ENCODE peak calls at places on chromosomes 1 and 21, in seven cellular contexts. J, F, O, D, U, M and Q are unnamed samples.

GRCh38 chr1:94817697-94818096 is 2.5 kb upstream of the SLC44A3 start:
- DNase-seq in D (no peak), O (no peak), J (no peak), M (no peak), U (no peak), F (no peak), Q (no peak)

GRCh38 chr1:205376739-205377138 is 20.0 kb upstream of the KLHDC8A start:
- DNase-seq in M (no peak), O (no peak), D (no peak), J (peak), F (no peak), U (no peak), Q (no peak)

GRCh38 chr1:20380175-20380574 is 89.5 kb downstream of the VWA5B1 start:
- DNase-seq in U (no peak), F (no peak), O (no peak), J (no peak), M (no peak), D (no peak), Q (no peak)

GRCh38 chr1:62208970-62209369 is 14.3 kb downstream of the L1TD1 start:
- DNase-seq in D (no peak), F (no peak), M (no peak), U (no peak), O (no peak), J (no peak), Q (no peak)

GRCh38 chr1:199272107-199272506 is 633.3 kb downstream of the PTPRC start:
- DNase-seq in J (peak), D (no peak), M (no peak), U (no peak), F (no peak), O (no peak), Q (no peak)

GRCh38 chr1:110348050-110348449 is 8.9 kb downstream of the RBM15 start:
- DNase-seq in O (no peak), J (peak), D (no peak), F (no peak), U (no peak), M (no peak), Q (no peak)

GRCh38 chr1:212606734-212607205 is 1.8 kb upstream of the ATF3 start:
- DNase-seq in U (peak), D (peak), M (peak), F (no peak), O (peak), J (no peak), Q (peak)

GRCh38 chr1:167439301-167439988 is 78.9 kb downstream of the CD247 start:
- DNase-seq in U (peak), D (no peak), F (peak), O (peak), M (no peak), J (peak), Q (no peak)

GRCh38 chr21:15051652-15052554 is 12.9 kb downstream of the NRIP1 start:
- DNase-seq in O (no peak), M (no peak), F (no peak), J (peak), U (no peak), D (no peak), Q (no peak)

GRCh38 chr1:16371725-16372124 is 4.7 kb downstream of the SZRD1 start:
- DNase-seq in M (no peak), O (no peak), U (no peak), D (no peak), J (peak), F (no peak), Q (no peak)

GRCh38 chr1:209809601-209810000 is 3.7 kb upstream of the IRF6 start:
- DNase-seq in M (no peak), O (no peak), F (no peak), U (no peak), D (no peak), J (no peak), Q (no peak)

GRCh38 chr1:41766546-41766945 is 152.2 kb downstream of the HIVEP3 start:
- DNase-seq in D (no peak), M (no peak), J (no peak), U (no peak), F (no peak), O (no peak), Q (no peak)

GRCh38 chr1:6052543-6053205 is 7.0 kb downstream of the KCNAB2 start:
- DNase-seq in J (peak), F (peak), O (peak), D (peak), U (peak), M (peak), Q (peak)

GRCh38 chr1:93874025-93874651 is 4.9 kb downstream of the DNTTIP2 start:
- DNase-seq in J (peak), D (no peak), O (peak), U (no peak), M (no peak), F (no peak), Q (no peak)

GRCh38 chr1:231827337-231828105 is 200.9 kb downstream of the DISC1 start:
- DNase-seq in M (no peak), U (no peak), O (no peak), J (peak), F (no peak), D (no peak), Q (no peak)

GRCh38 chr1:52368383-52369172 is 2.6 kb upstream of the CC2D1B start:
- DNase-seq in M (peak), O (peak), J (peak), D (peak), U (peak), F (peak), Q (peak)

GRCh38 chr1:110636149-110636935 is 30.2 kb upstream of the KCNA2 start:
- DNase-seq in O (peak), F (no peak), D (no peak), J (no peak), M (no peak), U (no peak), Q (no peak)

GRCh38 chr1:48688102-48688760 is 88.5 kb downstream of the BEND5 start:
- DNase-seq in U (no peak), O (no peak), J (no peak), M (no peak), D (no peak), F (no peak), Q (no peak)

GRCh38 chr1:41850029-41850428 is 68.7 kb downstream of the HIVEP3 start:
- DNase-seq in J (no peak), F (no peak), D (no peak), U (no peak), O (no peak), M (no peak), Q (no peak)

GRCh38 chr1:14390816-14391215 is 207.7 kb upstream of the KAZN start:
- DNase-seq in F (no peak), U (no peak), J (no peak), D (no peak), M (no peak), O (no peak), Q (no peak)

GRCh38 chr1:74328851-74329250 is 93.7 kb downstream of the TNNI3K start:
- DNase-seq in U (no peak), M (no peak), D (no peak), O (no peak), F (no peak), J (no peak), Q (no peak)

GRCh38 chr1:153881764-153882163 is 41.0 kb downstream of the GATAD2B start:
- DNase-seq in U (no peak), O (no peak), J (no peak), M (no peak), D (no peak), F (peak), Q (no peak)

GRCh38 chr1:20534659-20535417 is 17.5 kb upstream of the FAM43B start:
- DNase-seq in D (no peak), J (no peak), M (no peak), O (no peak), F (no peak), U (no peak), Q (no peak)

GRCh38 chr1:175506081-175506480 is 237.3 kb downstream of the TNR start:
- DNase-seq in U (no peak), D (no peak), M (no peak), F (no peak), J (no peak), O (no peak), Q (no peak)

GRCh38 chr1:62294211-62294610 is 25.0 kb downstream of the KANK4 start:
- DNase-seq in U (no peak), M (no peak), O (no peak), F (no peak), J (no peak), D (no peak), Q (no peak)

GRCh38 chr1:224205438-224205840 is 22.4 kb downstream of the DEGS1 start:
- DNase-seq in J (peak), U (no peak), M (no peak), D (no peak), O (no peak), F (no peak), Q (no peak)

GRCh38 chr1:35192056-35192852 is 691 bp downstream of the SFPQ start:
- DNase-seq in D (peak), J (peak), M (peak), O (peak), F (peak), U (peak), Q (peak)

GRCh38 chr1:108097057-108097456 is 103.1 kb downstream of the SLC25A24 start:
- DNase-seq in M (no peak), D (no peak), O (no peak), J (no peak), U (no peak), F (no peak), Q (no peak)

GRCh38 chr1:173444757-173445156 is 32.4 kb upstream of the PRDX6 start:
- DNase-seq in M (no peak), U (no peak), J (no peak), D (no peak), O (peak), F (no peak), Q (no peak)